ENCODE peak calls at places on chromosomes 16 and 17, in seven cellular contexts. P is SJSA1, A is body of pancreas, C is tibial artery, G is SK-N-SH, I is cardiac muscle cell, N is right cardiac atrium. B is an unnamed sample.

GRCh38 chr17:16944334-16945140 is 27.4 kb downstream of the TNFRSF13B start:
- DNase-seq in A (no peak), C (no peak), I (no peak), N (no peak), G (no peak), P (no peak), B (no peak)

GRCh38 chr17:76076100-76076764 is 1.7 kb downstream of the GALR2 start:
- DNase-seq in G (peak; percentile 64), C (no peak), N (no peak), I (no peak), P (no peak), A (no peak), B (no peak)

GRCh38 chr16:29231231-29231630 is 175.3 kb downstream of the NPIPB11 start:
- DNase-seq in G (no peak), I (peak; percentile 21), A (no peak), C (no peak), N (peak; percentile 69), P (no peak), B (no peak)

GRCh38 chr17:74527081-74527480 is 4.2 kb downstream of the CD300LB start:
- DNase-seq in I (no peak), N (no peak), C (no peak), G (no peak), P (no peak), A (no peak), B (no peak)

GRCh38 chr17:78672880-78673371 is 95.7 kb upstream of the DNAH17 start:
- DNase-seq in C (peak; percentile 30), N (no peak), I (peak; percentile 16), G (no peak), P (no peak), A (no peak), B (no peak)

GRCh38 chr17:41684050-41684449 is 4.6 kb upstream of the EIF1 start:
- DNase-seq in C (no peak), A (no peak), I (no peak), N (no peak), P (no peak), G (peak; percentile 46), B (no peak)

GRCh38 chr16:3458278-3458851 is 14.9 kb downstream of the NAA60 start:
- DNase-seq in C (no peak), G (no peak), N (peak; percentile 72), P (peak; percentile 52), A (peak; percentile 48), I (peak; percentile 56), B (no peak)

GRCh38 chr16:53989597-53989996 is 285.6 kb downstream of the FTO start:
- DNase-seq in N (no peak), I (no peak), G (no peak), A (no peak), P (no peak), C (no peak), B (no peak)

GRCh38 chr17:79747508-79748295 is 17.0 kb downstream of the ENPP7 start:
- DNase-seq in A (no peak), I (no peak), C (no peak), N (no peak), P (no peak), G (peak; percentile 81), B (no peak)

GRCh38 chr16:8632675-8633182 is 11.2 kb downstream of the METTL22 start:
- DNase-seq in P (no peak), I (no peak), N (peak; percentile 75), A (no peak), C (peak; percentile 41), G (no peak), B (no peak)

GRCh38 chr17:57004944-57005579 is 27.1 kb downstream of the SCPEP1 start:
- DNase-seq in N (no peak), A (peak; percentile 28), P (no peak), I (no peak), G (no peak), C (no peak), B (peak; percentile 38)

GRCh38 chr17:436571-436970 is 84.0 kb upstream of the RPH3AL start:
- DNase-seq in C (no peak), P (no peak), A (no peak), N (no peak), I (no peak), G (no peak), B (no peak)
- H3K9me3 ChIP-seq in C (no peaks in the 10 kb centered on the region), P (peaks cover 3% of the 10 kb centered on the region), A (no peaks in the 10 kb centered on the region), N (no peaks in the 10 kb centered on the region), I (no peaks in the 10 kb centered on the region), G (no peaks in the 10 kb centered on the region), B (peaks cover 5% of the 10 kb centered on the region)

GRCh38 chr16:86825631-86826030 is 247.3 kb downstream of the FOXL1 start:
- DNase-seq in N (no peak), G (no peak), A (no peak), I (no peak), P (no peak), C (no peak), B (no peak)
- H3K27me3 ChIP-seq in N (no peaks in the 10 kb centered on the region), G (peaks cover 100% of the 10 kb centered on the region), A (peaks cover 6% of the 10 kb centered on the region), I (peaks cover 5% of the 10 kb centered on the region), P (no peaks in the 10 kb centered on the region), C (no peaks in the 10 kb centered on the region), B (no peaks in the 10 kb centered on the region)

DNA sequence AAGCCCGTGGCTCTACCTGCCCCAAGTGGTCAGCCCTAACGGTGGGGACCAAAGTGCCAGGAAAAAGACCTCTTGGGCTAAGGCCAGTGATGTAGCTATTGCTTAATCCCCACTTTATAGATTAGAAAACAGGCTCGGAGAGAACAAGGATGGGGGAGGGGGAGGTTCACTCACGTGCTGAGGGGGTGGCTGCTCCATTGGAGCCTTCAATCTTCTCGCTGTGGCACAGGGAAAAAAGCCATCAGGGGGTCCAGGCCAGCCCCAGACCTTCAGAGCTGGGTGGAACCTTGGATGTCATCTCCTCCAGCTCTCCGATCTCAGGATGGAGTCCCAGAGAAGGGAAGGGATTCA is 45.9 kb downstream of the SRCIN1 start:
- DNase-seq in A (no peak), N (no peak), C (no peak), I (peak; percentile 30), G (no peak), P (no peak), B (peak; percentile 74)
- H3K4me3 ChIP-seq in A (no peak overlapping the region), N (no peak overlapping the region), C (no peak overlapping the region), I (no peak overlapping the region), G (no peak overlapping the region), P (no peak overlapping the region), B (peak overlapping the region; percentile 57)

DNA sequence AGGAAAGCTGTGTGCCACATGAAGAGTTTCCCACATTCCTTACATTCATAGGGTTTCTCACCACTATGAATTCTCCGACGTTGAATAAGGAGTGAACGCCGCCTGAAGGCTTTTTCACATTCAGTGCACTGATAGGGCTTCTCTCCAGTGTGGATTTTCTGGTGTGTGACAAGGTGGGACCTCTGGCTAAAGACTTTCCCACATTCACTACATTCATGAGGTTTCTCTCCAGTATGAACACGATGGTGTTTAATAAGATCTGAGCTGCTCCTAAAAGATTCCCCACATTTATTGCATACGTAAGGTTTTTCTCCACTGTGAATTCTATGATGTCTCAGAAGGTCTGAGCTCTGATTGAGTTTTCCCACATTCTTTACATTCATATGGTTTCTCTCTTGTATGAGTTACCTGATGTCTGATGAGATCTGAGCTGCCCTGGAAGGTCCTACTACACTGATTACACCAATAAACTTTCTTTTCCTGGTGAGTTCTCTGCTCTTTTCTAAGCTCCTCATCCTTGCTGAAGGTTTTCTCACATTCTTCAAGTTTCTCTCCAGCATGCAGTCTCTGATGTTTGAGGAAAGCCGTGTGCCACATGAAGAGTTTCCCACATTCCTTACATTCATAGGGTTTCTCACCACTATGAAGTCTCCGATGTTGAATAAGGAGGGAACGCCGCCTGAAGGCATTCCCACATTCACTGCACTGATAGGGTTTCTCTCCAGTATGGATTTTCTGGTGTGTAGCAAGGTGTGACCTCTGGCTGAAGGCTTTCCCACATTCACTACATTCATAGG is 10.0 kb downstream of the ZNF594 start:
- DNase-seq in C (no peak), P (no peak), N (no peak), G (no peak), I (no peak), A (no peak), B (no peak)
- H3K9me3 ChIP-seq in C (peaks cover 51% of the 10 kb centered on the region), P (peaks cover 34% of the 10 kb centered on the region), N (peaks cover 27% of the 10 kb centered on the region), G (peaks cover 74% of the 10 kb centered on the region), I (peaks cover 13% of the 10 kb centered on the region), A (no peaks in the 10 kb centered on the region), B (peaks cover 79% of the 10 kb centered on the region)

DNA sequence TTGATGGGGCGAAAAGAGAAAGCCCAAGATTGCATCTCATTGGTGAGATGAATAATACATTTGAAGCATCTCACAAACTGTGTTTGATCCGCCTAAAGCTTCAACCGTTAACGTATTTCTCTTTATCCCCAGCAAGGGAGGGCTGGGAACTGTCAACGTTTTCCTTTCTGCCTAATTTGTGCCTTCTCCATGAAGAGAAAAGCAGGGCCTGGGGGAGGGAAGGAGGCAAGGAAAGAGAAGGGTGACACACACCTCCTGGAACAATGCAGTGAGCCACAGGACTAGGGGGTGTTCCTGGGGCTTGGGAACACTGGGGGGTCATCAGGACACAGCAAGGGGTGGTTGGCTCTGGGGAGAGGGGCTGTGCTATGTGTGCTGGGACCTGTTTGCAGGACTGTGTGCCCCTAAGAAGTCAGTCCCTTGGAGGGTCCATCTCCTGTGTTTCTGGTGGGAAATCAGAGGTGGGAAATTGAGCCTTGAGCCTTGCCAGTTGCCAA is 18.4 kb upstream of the PIPOX start:
- DNase-seq in P (no peak), I (no peak), N (no peak), A (no peak), C (no peak), G (no peak), B (no peak)
- H3K27me3 ChIP-seq in P (peaks cover 60% of the 10 kb centered on the region), I (peaks cover 2% of the 10 kb centered on the region), N (no peaks in the 10 kb centered on the region), A (no peaks in the 10 kb centered on the region), C (peaks cover 26% of the 10 kb centered on the region), G (peaks cover 35% of the 10 kb centered on the region), B (no peaks in the 10 kb centered on the region)

GRCh38 chr16:81148277-81148676 is 52.1 kb upstream of the GCSH start:
- DNase-seq in A (no peak), N (no peak), G (no peak), P (no peak), C (no peak), I (no peak), B (no peak)

GRCh38 chr16:81143921-81144471 is 47.8 kb upstream of the GCSH start:
- DNase-seq in P (no peak), I (no peak), G (no peak), C (no peak), N (no peak), A (no peak), B (no peak)

GRCh38 chr16:81137754-81138153 is 41.6 kb upstream of the GCSH start:
- DNase-seq in I (no peak), G (no peak), A (no peak), N (no peak), C (no peak), P (no peak), B (no peak)

GRCh38 chr16:81140930-81141780 is 45.0 kb upstream of the GCSH start:
- DNase-seq in P (no peak), I (no peak), G (no peak), A (no peak), C (no peak), N (no peak), B (peak; percentile 5)

DNA sequence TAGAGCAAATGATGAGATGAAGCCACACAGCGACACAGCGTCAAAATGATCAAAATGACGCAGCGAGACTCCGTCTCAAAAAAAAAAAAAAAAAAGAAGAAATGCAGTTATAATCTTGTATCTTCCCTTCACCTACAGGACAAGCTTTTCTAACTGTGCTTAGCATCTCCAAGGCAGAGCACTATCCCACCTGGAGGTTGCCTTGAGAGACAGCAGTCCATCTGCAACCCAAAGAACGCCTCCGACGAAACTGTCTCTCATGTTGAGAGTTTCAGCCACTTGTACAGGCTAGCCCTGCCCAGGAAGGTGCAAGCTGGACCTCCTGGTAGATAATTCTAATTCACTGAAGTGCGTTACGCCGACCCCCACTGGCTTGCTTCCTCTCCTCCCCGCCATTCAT is 46.7 kb upstream of the GCSH start:
- DNase-seq in P (no peak), A (no peak), I (no peak), N (no peak), C (no peak), G (no peak), B (no peak)
- H3K4me3 ChIP-seq in P (no peak overlapping the region), A (no peak overlapping the region), I (no peak overlapping the region), N (no peak overlapping the region), C (no peak overlapping the region), G (no peak overlapping the region), B (no peak overlapping the region)

B was measured in WERI-Rb-1.